ENCODE peak calls at places on chromosomes 7 and 10, in eight cellular contexts. One of them, this sample, is unnamed.

GRCh38 chr7:82235710-82236109 is 207.9 kb downstream of the CACNA2D1 start:
- DNase-seq in OCI-LY7: no peak
- DNase-seq in neural crest cell: no peak
- DNase-seq in cardiac fibroblast: peak; percentile 21
- DNase-seq in heart left ventricle: no peak
- DNase-seq in stimulated activated naive CD4-positive, alpha-beta T cell: no peak
- DNase-seq in endodermal cell: no peak
- DNase-seq in A549: no peak
- DNase-seq in this sample: no peak

GRCh38 chr7:143936087-143937009 is 1.3 kb downstream of the OR2F2 start:
- DNase-seq in OCI-LY7: no peak
- DNase-seq in neural crest cell: no peak
- DNase-seq in cardiac fibroblast: peak; percentile 93
- DNase-seq in heart left ventricle: no peak
- DNase-seq in stimulated activated naive CD4-positive, alpha-beta T cell: no peak
- DNase-seq in endodermal cell: no peak
- DNase-seq in A549: no peak
- DNase-seq in this sample: no peak

GRCh38 chr7:157905740-157906461 is 569.1 kb downstream of the DNAJB6 start:
- DNase-seq in OCI-LY7: no peak
- DNase-seq in neural crest cell: no peak
- DNase-seq in cardiac fibroblast: no peak
- DNase-seq in heart left ventricle: peak; percentile 41
- DNase-seq in stimulated activated naive CD4-positive, alpha-beta T cell: no peak
- DNase-seq in endodermal cell: peak; percentile 81
- DNase-seq in A549: no peak
- DNase-seq in this sample: no peak

GRCh38 chr7:80379034-80379433 is 132.8 kb downstream of the GNAT3 start:
- DNase-seq in OCI-LY7: no peak
- DNase-seq in neural crest cell: no peak
- DNase-seq in cardiac fibroblast: peak; percentile 68
- DNase-seq in heart left ventricle: no peak
- DNase-seq in stimulated activated naive CD4-positive, alpha-beta T cell: no peak
- DNase-seq in endodermal cell: no peak
- DNase-seq in A549: no peak
- DNase-seq in this sample: no peak

GRCh38 chr10:68938117-68938516 is 17.9 kb upstream of the DDX21 start:
- DNase-seq in OCI-LY7: no peak
- DNase-seq in neural crest cell: no peak
- DNase-seq in cardiac fibroblast: peak; percentile 19
- DNase-seq in heart left ventricle: no peak
- DNase-seq in stimulated activated naive CD4-positive, alpha-beta T cell: no peak
- DNase-seq in endodermal cell: no peak
- DNase-seq in A549: peak; percentile 8
- DNase-seq in this sample: no peak

GRCh38 chr10:50572017-50572491 is 51.7 kb downstream of the SGMS1 start:
- DNase-seq in OCI-LY7: no peak
- DNase-seq in neural crest cell: no peak
- DNase-seq in cardiac fibroblast: no peak
- DNase-seq in heart left ventricle: no peak
- DNase-seq in stimulated activated naive CD4-positive, alpha-beta T cell: no peak
- DNase-seq in endodermal cell: no peak
- DNase-seq in A549: no peak
- DNase-seq in this sample: no peak

GRCh38 chr10:45464958-45465567 is 91.0 kb downstream of the ALOX5 start:
- DNase-seq in OCI-LY7: peak; percentile 82
- DNase-seq in neural crest cell: peak; percentile 81
- DNase-seq in cardiac fibroblast: peak; percentile 82
- DNase-seq in heart left ventricle: peak; percentile 78
- DNase-seq in stimulated activated naive CD4-positive, alpha-beta T cell: peak; percentile 52
- DNase-seq in endodermal cell: peak; percentile 92
- DNase-seq in A549: peak; percentile 62
- DNase-seq in this sample: peak; percentile 86

GRCh38 chr7:158449942-158450341 is 137.7 kb downstream of the PTPRN2 start:
- DNase-seq in OCI-LY7: no peak
- DNase-seq in neural crest cell: no peak
- DNase-seq in cardiac fibroblast: no peak
- DNase-seq in heart left ventricle: no peak
- DNase-seq in stimulated activated naive CD4-positive, alpha-beta T cell: no peak
- DNase-seq in endodermal cell: peak; percentile 36
- DNase-seq in A549: no peak
- DNase-seq in this sample: no peak